ENCODE peak calls at places on chromosomes 1 and 21, in four cellular contexts. W is AG09309, S is AG04449, D is stomach. R is an unnamed sample.

GRCh38 chr1:147647796-147648633 is 22.3 kb downstream of the ACP6 start:
- DNase-seq in W (no peak), S (no peak), D (no peak), R (no peak)

GRCh38 chr1:87219626-87220025 is 109.1 kb upstream of the LMO4 start:
- DNase-seq in W (no peak), S (no peak), D (no peak), R (no peak)

GRCh38 chr1:145711213-145711651 is 4.1 kb upstream of the PDZK1 start:
- DNase-seq in W (no peak), S (no peak), D (no peak), R (no peak)

GRCh38 chr21:39661740-39662139 is 49.0 kb downstream of the B3GALT5 start:
- DNase-seq in W (no peak), S (no peak), D (no peak), R (no peak)

GRCh38 chr1:180157576-180158057 is 2.9 kb downstream of the QSOX1 start:
- DNase-seq in W (no peak), S (no peak), D (peak), R (no peak)

GRCh38 chr1:149962039-149962647 is 25.5 kb upstream of the MTMR11 start:
- DNase-seq in W (peak), S (peak), D (peak), R (peak)

GRCh38 chr1:45373573-45373972 is 33.3 kb upstream of the MUTYH start:
- DNase-seq in W (no peak), S (no peak), D (no peak), R (no peak)

GRCh38 chr1:64041366-64042131 is 161.9 kb upstream of the UBE2U start:
- DNase-seq in W (no peak), S (no peak), D (no peak), R (no peak)

GRCh38 chr21:34075760-34076159 is 2.4 kb downstream of the MRPS6 start:
- DNase-seq in W (peak), S (no peak), D (no peak), R (no peak)

GRCh38 chr1:100299521-100300222 is 33.7 kb downstream of the RTCA start:
- DNase-seq in W (no peak), S (no peak), D (peak), R (no peak)

GRCh38 chr1:199954701-199955100 is 72.8 kb upstream of the NR5A2 start:
- DNase-seq in W (no peak), S (no peak), D (no peak), R (no peak)

GRCh38 chr1:40004857-40005256 is 35.7 kb upstream of the CAP1 start:
- DNase-seq in W (no peak), S (no peak), D (no peak), R (no peak)

GRCh38 chr21:37074195-37074510 is 1.1 kb downstream of the TTC3 start:
- DNase-seq in W (no peak), S (no peak), D (no peak), R (no peak)

GRCh38 chr1:53949023-53949611 is 3.0 kb downstream of the LRRC42 start:
- DNase-seq in W (no peak), S (no peak), D (no peak), R (no peak)

GRCh38 chr1:37471345-37472231 is 2.8 kb upstream of the ZC3H12A start:
- DNase-seq in W (peak), S (peak), D (peak), R (no peak)

GRCh38 chr1:188872376-188872775 is 1605.3 kb downstream of the BRINP3 start:
- DNase-seq in W (no peak), S (no peak), D (no peak), R (no peak)

GRCh38 chr1:212777166-212777565 is 14.4 kb downstream of the NSL1 start:
- DNase-seq in W (no peak), S (no peak), D (no peak), R (no peak)

GRCh38 chr1:54239603-54240002 is 39.6 kb downstream of the MRPL37 start:
- DNase-seq in W (no peak), S (no peak), D (no peak), R (no peak)

GRCh38 chr1:46159516-46159915 is 15.4 kb upstream of the TSPAN1 start:
- DNase-seq in W (no peak), S (no peak), D (no peak), R (no peak)

GRCh38 chr1:216248628-216249027 is 174.6 kb downstream of the USH2A start:
- DNase-seq in W (no peak), S (no peak), D (no peak), R (no peak)

GRCh38 chr1:203797948-203798347 is 2.5 kb downstream of the ZBED6 start:
- DNase-seq in W (no peak), S (no peak), D (no peak), R (no peak)

GRCh38 chr1:5965586-5966131 is 26.6 kb downstream of the NPHP4 start:
- DNase-seq in W (no peak), S (no peak), D (no peak), R (no peak)

GRCh38 chr1:19739628-19740027 is 60.1 kb downstream of the TMCO4 start:
- DNase-seq in W (no peak), S (no peak), D (no peak), R (no peak)

GRCh38 chr1:9071554-9072235 is 2.3 kb upstream of the SLC2A5 start:
- DNase-seq in W (no peak), S (no peak), D (no peak), R (no peak)

GRCh38 chr21:33897098-33897497 is 18.5 kb downstream of the ATP5PO start:
- DNase-seq in W (no peak), S (no peak), D (no peak), R (no peak)

GRCh38 chr1:112581530-112582192 is 37.3 kb downstream of the ST7L start:
- DNase-seq in W (no peak), S (no peak), D (no peak), R (no peak)

GRCh38 chr1:156126701-156127534 is 12.4 kb downstream of the LMNA start:
- DNase-seq in W (peak), S (peak), D (peak), R (peak)

GRCh38 chr1:243956448-243956847 is 94.6 kb upstream of the ZBTB18 start:
- DNase-seq in W (no peak), S (no peak), D (no peak), R (peak)

GRCh38 chr1:201214461-201214860 is 23.8 kb downstream of the IGFN1 start:
- DNase-seq in W (no peak), S (no peak), D (peak), R (no peak)

GRCh38 chr21:44758781-44759627 is 42.6 kb downstream of the UBE2G2 start:
- DNase-seq in W (no peak), S (no peak), D (peak), R (no peak)

GRCh38 chr1:227926216-227926791 is 21.4 kb downstream of the WNT9A start:
- DNase-seq in W (no peak), S (no peak), D (no peak), R (no peak)

GRCh38 chr1:186059311-186059710 is 315.7 kb downstream of the TPR start:
- DNase-seq in W (peak), S (no peak), D (no peak), R (peak)

GRCh38 chr1:47818682-47819502 is 178.3 kb downstream of the TRABD2B start:
- DNase-seq in W (no peak), S (no peak), D (no peak), R (no peak)

GRCh38 chr1:156623946-156624813 is 5.0 kb downstream of the HAPLN2 start:
- DNase-seq in W (no peak), S (no peak), D (peak), R (no peak)

GRCh38 chr1:7120863-7121621 is 335.8 kb downstream of the CAMTA1 start:
- DNase-seq in W (no peak), S (no peak), D (peak), R (no peak)

GRCh38 chr1:22350171-22350961 is 101.3 kb upstream of the ZBTB40 start:
- DNase-seq in W (no peak), S (no peak), D (no peak), R (no peak)

GRCh38 chr1:58816072-58816746 is 32.4 kb upstream of the JUN start:
- DNase-seq in W (peak), S (no peak), D (peak), R (peak)

GRCh38 chr1:212062832-212063438 is 27.4 kb downstream of the DTL start:
- DNase-seq in W (peak), S (no peak), D (no peak), R (no peak)

GRCh38 chr1:9655127-9655723 is 3.7 kb downstream of the PIK3CD start:
- DNase-seq in W (no peak), S (no peak), D (no peak), R (no peak)

GRCh38 chr1:51901151-51901550 is 22.6 kb upstream of the NRDC start:
- DNase-seq in W (no peak), S (no peak), D (no peak), R (no peak)

GRCh38 chr1:51898090-51898734 is 19.7 kb upstream of the NRDC start:
- DNase-seq in W (peak), S (peak), D (no peak), R (peak)

GRCh38 chr1:51906306-51907078 is 28.0 kb upstream of the NRDC start:
- DNase-seq in W (no peak), S (no peak), D (no peak), R (peak)

GRCh38 chr1:51899022-51899421 is 20.5 kb upstream of the NRDC start:
- DNase-seq in W (no peak), S (no peak), D (no peak), R (no peak)

GRCh38 chr1:51902456-51902855 is 23.9 kb upstream of the NRDC start:
- DNase-seq in W (no peak), S (no peak), D (no peak), R (no peak)
- H3K4me3 ChIP-seq in W (no peak), S (no peak), D (no peak), R (no peak)

GRCh38 chr1:102836991-102837390 is 271.3 kb downstream of the COL11A1 start:
- DNase-seq in W (no peak), S (no peak), D (no peak), R (no peak)

GRCh38 chr1:102834688-102835320 is 273.5 kb downstream of the COL11A1 start:
- DNase-seq in W (no peak), S (no peak), D (no peak), R (no peak)

GRCh38 chr1:102838016-102838415 is 270.3 kb downstream of the COL11A1 start:
- DNase-seq in W (no peak), S (no peak), D (no peak), R (no peak)

GRCh38 chr1:102840741-102841140 is 267.6 kb downstream of the COL11A1 start:
- DNase-seq in W (no peak), S (no peak), D (no peak), R (no peak)

GRCh38 chr1:102837551-102837950 is 270.8 kb downstream of the COL11A1 start:
- DNase-seq in W (no peak), S (no peak), D (no peak), R (no peak)
- H3K4me3 ChIP-seq in W (no peak), S (no peak), D (no peak), R (no peak)

DNA sequence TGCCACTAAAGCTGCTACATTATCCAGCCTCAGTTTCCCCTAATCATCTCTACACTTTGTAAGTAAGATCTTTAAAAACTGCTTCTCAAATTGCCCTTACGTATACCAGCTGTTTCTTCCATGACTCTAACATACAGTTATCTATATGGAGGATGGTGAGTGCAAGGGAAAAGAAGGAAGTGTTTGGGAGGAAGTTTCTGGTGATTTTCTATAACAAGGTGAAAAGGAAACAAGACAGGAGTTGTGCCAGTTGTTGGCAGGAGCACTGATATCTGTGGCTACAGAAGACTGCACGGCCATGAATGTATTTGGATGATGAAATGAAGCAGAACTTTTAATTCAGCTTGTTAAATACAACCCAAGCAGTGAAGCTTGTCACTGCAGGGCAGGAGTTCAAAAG is 32.3 kb upstream of the NHLH2 start:
- DNase-seq in W (no peak), S (no peak), D (no peak), R (no peak)
- H3K4me3 ChIP-seq in W (no peak), S (no peak), D (no peak), R (no peak)

DNA sequence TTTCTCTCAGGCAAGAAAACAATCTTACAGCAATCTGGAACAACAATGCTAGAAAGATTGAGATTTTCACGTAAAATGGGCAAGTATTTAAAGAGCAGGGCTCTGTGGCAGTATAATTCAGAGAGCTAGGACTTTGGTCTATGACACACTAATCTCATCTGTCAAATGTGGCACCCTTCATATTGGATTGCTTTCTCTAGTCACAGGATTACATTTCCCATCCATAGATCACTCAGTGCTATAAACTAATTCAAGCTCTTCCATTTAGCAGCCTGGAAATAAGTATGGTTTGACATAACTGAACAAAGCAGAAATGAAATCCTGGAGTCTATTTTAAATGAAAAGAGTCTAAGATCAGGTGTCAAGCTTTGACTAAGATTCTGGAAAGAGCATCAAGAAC is 263.1 kb upstream of the TMPRSS15 start:
- DNase-seq in W (no peak), S (no peak), D (no peak), R (no peak)
- H3K4me3 ChIP-seq in W (no peak), S (no peak), D (no peak), R (no peak)

GRCh38 chr1:15156807-15157380 is 3.3 kb downstream of the TMEM51 start:
- DNase-seq in W (no peak), S (no peak), D (no peak), R (no peak)

GRCh38 chr1:15155760-15156743 is 2.5 kb downstream of the TMEM51 start:
- DNase-seq in W (no peak), S (no peak), D (no peak), R (no peak)

GRCh38 chr1:15153842-15154479 is 414 bp downstream of the TMEM51 start:
- DNase-seq in W (no peak), S (no peak), D (peak), R (no peak)

GRCh38 chr1:15154480-15155036 is 1.0 kb downstream of the TMEM51 start:
- DNase-seq in W (no peak), S (no peak), D (peak), R (no peak)

GRCh38 chr1:15155191-15155590 is 1.6 kb downstream of the TMEM51 start:
- DNase-seq in W (no peak), S (no peak), D (no peak), R (no peak)
- H3K4me3 ChIP-seq in W (no peak), S (no peak), D (peak), R (peak)

GRCh38 chr1:205321959-205322283 is 376 bp upstream of the NUAK2 start:
- DNase-seq in W (no peak), S (no peak), D (no peak), R (no peak)
- H3K4me3 ChIP-seq in W (no peak), S (peak), D (peak), R (peak)